ENCODE peak calls at places on chromosome 5, in eight cellular contexts. P, N, X, A, T, H, O and I are unnamed samples.

GRCh38 chr5:123807177-123807900 is 295.4 kb downstream of the CSNK1G3 start:
- DNase-seq in X (no peak), A (no peak), N (peak; percentile 56), P (no peak), O (no peak), H (no peak), T (no peak), I (no peak)

GRCh38 chr5:157828949-157829639 is 29.9 kb downstream of the CLINT1 start:
- DNase-seq in H (no peak), N (peak; percentile 25), A (no peak), T (no peak), P (no peak), X (no peak), O (no peak), I (no peak)

GRCh38 chr5:178281321-178281720 is 48.7 kb upstream of the PHYKPL start:
- DNase-seq in X (no peak), A (no peak), N (no peak), O (peak; percentile 66), H (no peak), T (no peak), P (no peak), I (no peak)

GRCh38 chr5:178340187-178340586 is 107.6 kb upstream of the PHYKPL start:
- DNase-seq in X (no peak), O (no peak), H (no peak), T (no peak), N (no peak), P (no peak), A (no peak), I (no peak)

GRCh38 chr5:157816682-157817268 is 42.2 kb downstream of the CLINT1 start:
- DNase-seq in O (no peak), T (no peak), A (no peak), H (no peak), N (no peak), P (no peak), X (no peak), I (no peak)

GRCh38 chr5:167096816-167097215 is 1194.6 kb upstream of the WWC1 start:
- DNase-seq in P (no peak), X (no peak), H (no peak), N (no peak), A (no peak), T (no peak), O (no peak), I (no peak)

GRCh38 chr5:145568581-145568980 is 266.6 kb downstream of the PRELID2 start:
- DNase-seq in O (no peak), T (no peak), N (no peak), H (no peak), A (no peak), X (no peak), P (no peak), I (no peak)

GRCh38 chr5:10111575-10111974 is 138.1 kb downstream of the ATPSCKMT start:
- DNase-seq in X (no peak), H (no peak), P (no peak), T (no peak), N (peak; percentile 54), A (no peak), O (peak; percentile 61), I (no peak)

GRCh38 chr5:103436661-103437060 is 125.9 kb downstream of the NUDT12 start:
- DNase-seq in X (no peak), P (no peak), O (no peak), H (no peak), T (no peak), A (no peak), N (no peak), I (no peak)

GRCh38 chr5:58069846-58070245 is 390.0 kb downstream of the PLK2 start:
- DNase-seq in X (no peak), A (no peak), T (no peak), O (no peak), N (no peak), P (no peak), H (no peak), I (no peak)

GRCh38 chr5:133222040-133222439 is 170.2 kb downstream of the HSPA4 start:
- DNase-seq in O (peak; percentile 68), P (no peak), X (no peak), T (no peak), H (no peak), N (no peak), A (no peak), I (no peak)

GRCh38 chr5:173629628-173630027 is 13.2 kb upstream of the BOD1 start:
- DNase-seq in T (no peak), N (peak; percentile 56), A (no peak), O (peak; percentile 61), P (no peak), H (no peak), X (no peak), I (no peak)

DNA sequence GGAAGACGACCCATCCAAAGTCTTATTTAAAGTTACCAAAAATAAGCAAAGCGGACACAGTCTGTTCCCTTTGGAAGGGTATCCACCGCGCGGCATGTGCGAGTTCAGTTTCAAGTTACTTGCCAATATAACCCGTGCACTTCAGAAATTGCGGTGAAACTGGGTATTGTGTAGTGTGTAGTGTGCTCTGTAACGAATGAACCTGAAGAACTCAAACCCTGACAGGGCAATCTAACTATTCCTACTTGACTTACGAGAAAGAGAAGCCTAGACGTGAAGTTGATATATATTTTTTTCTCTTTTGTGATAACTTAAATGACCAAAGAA is 1.5 kb downstream of the MAN2A1 start:
- DNase-seq in O (no peak), T (no peak), P (no peak), X (no peak), N (no peak), H (no peak), A (no peak), I (no peak)
- TF ChIP-seq CTCF in O (no peak), T (no peak), P (no peak), X (no peak), N (no peak), H (no peak), A (peak; percentile 38), I (no peak)

GRCh38 chr5:116557669-116558271 is 16.9 kb downstream of the SEMA6A start:
- DNase-seq in P (no peak), O (no peak), A (no peak), T (no peak), N (peak; percentile 44), X (no peak), H (no peak), I (no peak)
- H3K4me1 ChIP-seq in P (no peaks in the 10 kb centered on the region), O (peaks cover 5% of the 10 kb centered on the region), A (no peaks in the 10 kb centered on the region), T (peaks cover 4% of the 10 kb centered on the region), N (peaks cover 66% of the 10 kb centered on the region), X (peaks cover 17% of the 10 kb centered on the region), H (peaks cover 17% of the 10 kb centered on the region), I (no peaks in the 10 kb centered on the region)

GRCh38 chr5:181271081-181271480 is 10.1 kb upstream of the TRIM52 start:
- DNase-seq in P (no peak), N (no peak), H (no peak), X (no peak), T (no peak), O (no peak), A (no peak), I (no peak)
- TF ChIP-seq CTCF in P (no peak), N (no peak), H (no peak), X (no peak), T (no peak), O (no peak), A (no peak), I (no peak)

DNA sequence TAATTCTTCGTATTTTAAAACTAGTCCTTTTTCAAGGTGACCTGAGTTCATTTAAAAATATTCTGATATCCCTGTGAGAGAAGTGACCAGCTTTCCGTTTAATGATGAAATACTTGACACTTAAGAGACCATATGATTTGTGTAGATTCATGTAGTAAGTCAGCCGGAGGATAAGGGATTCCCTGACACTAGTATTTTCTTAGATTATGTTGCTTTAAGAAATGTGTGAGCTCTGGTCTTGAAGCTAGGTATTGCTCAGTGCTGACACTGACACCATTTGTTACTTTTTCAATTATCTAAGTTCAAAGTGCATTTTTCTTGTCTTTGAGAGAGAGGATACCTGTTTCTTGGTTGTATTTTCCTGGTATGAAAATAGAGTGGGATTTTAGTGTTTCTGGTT is 4.2 kb downstream of the NIPBL start:
- DNase-seq in T (no peak), H (no peak), X (no peak), P (no peak), N (no peak), O (no peak), A (no peak), I (no peak)
- H3K4me1 ChIP-seq in T (peaks cover 6% of the 10 kb centered on the region), H (peaks cover 77% of the 10 kb centered on the region), X (peaks cover 61% of the 10 kb centered on the region), P (peaks cover 11% of the 10 kb centered on the region), N (peaks cover 19% of the 10 kb centered on the region), O (no peaks in the 10 kb centered on the region), A (peaks cover 54% of the 10 kb centered on the region), I (no peaks in the 10 kb centered on the region)

GRCh38 chr5:61641748-61642565 is 309.9 kb downstream of the ZSWIM6 start:
- DNase-seq in P (no peak), X (no peak), A (no peak), O (peak; percentile 43), T (no peak), H (no peak), N (no peak), I (no peak)
- TF ChIP-seq CTCF in P (no peak), X (no peak), A (no peak), O (peak; percentile 48), T (no peak), H (peak; percentile 13), N (peak; percentile 14), I (peak; percentile 27)

GRCh38 chr5:172450453-172450852 is 3.9 kb downstream of the SH3PXD2B start:
- DNase-seq in N (no peak), O (no peak), A (no peak), H (no peak), X (no peak), T (no peak), P (no peak), I (no peak)
- H3K4me1 ChIP-seq in N (peaks cover 16% of the 10 kb centered on the region), O (peaks cover 3% of the 10 kb centered on the region), A (peaks cover 4% of the 10 kb centered on the region), H (peaks cover 91% of the 10 kb centered on the region), X (peaks cover 14% of the 10 kb centered on the region), T (peaks cover 27% of the 10 kb centered on the region), P (peaks cover 41% of the 10 kb centered on the region), I (no peaks in the 10 kb centered on the region)

GRCh38 chr5:148912714-148913398 is 86.4 kb downstream of the ADRB2 start:
- DNase-seq in N (peak; percentile 87), X (no peak), P (peak; percentile 95), T (no peak), A (no peak), O (no peak), H (no peak), I (no peak)
- TF ChIP-seq CTCF in N (peak; percentile 39), X (peak; percentile 38), P (peak; percentile 53), T (no peak), A (no peak), O (peak; percentile 46), H (no peak), I (no peak)

GRCh38 chr5:159899067-159900049 is 16.9 kb upstream of the ADRA1B start:
- DNase-seq in H (no peak), X (no peak), A (no peak), O (no peak), P (no peak), T (no peak), N (no peak), I (no peak)

GRCh38 chr5:159901772-159902171 is 14.5 kb upstream of the ADRA1B start:
- DNase-seq in A (no peak), X (no peak), N (no peak), O (no peak), H (no peak), T (no peak), P (no peak), I (no peak)

GRCh38 chr5:159903134-159903533 is 13.1 kb upstream of the ADRA1B start:
- DNase-seq in O (no peak), P (no peak), T (no peak), A (no peak), H (no peak), X (no peak), N (no peak), I (no peak)

GRCh38 chr5:159902444-159903121 is 13.7 kb upstream of the ADRA1B start:
- DNase-seq in N (no peak), T (no peak), H (no peak), O (no peak), A (no peak), X (no peak), P (no peak), I (no peak)

GRCh38 chr5:159901308-159901707 is 15.0 kb upstream of the ADRA1B start:
- DNase-seq in H (no peak), A (no peak), P (no peak), X (no peak), N (no peak), O (no peak), T (no peak), I (no peak)
- H3K4me1 ChIP-seq in H (no peaks in the 10 kb centered on the region), A (no peaks in the 10 kb centered on the region), P (peaks cover 68% of the 10 kb centered on the region), X (no peaks in the 10 kb centered on the region), N (no peaks in the 10 kb centered on the region), O (no peaks in the 10 kb centered on the region), T (no peaks in the 10 kb centered on the region), I (no peaks in the 10 kb centered on the region)